ENCODE peak calls at places on chromosomes 1 and 21, in nine cellular contexts. A, X, C, B, W, H, G, Q and P are unnamed samples.
A peak's percentile ranks its signal among the peaks of the same experiment; 100 is the strongest.

GRCh38 chr1:193462629-193463320 is 276.4 kb upstream of the B3GALT2 start:
- DNase-seq in A (no peak), X (no peak), C (no peak), B (no peak), W (peak; percentile 92), H (no peak), G (no peak), Q (no peak), P (no peak)

GRCh38 chr1:78536427-78536826 is 45.7 kb downstream of the PTGFR start:
- DNase-seq in A (no peak), X (no peak), C (no peak), B (no peak), W (no peak), H (no peak), G (no peak), Q (no peak), P (no peak)

GRCh38 chr1:26290416-26291261 is 10.8 kb downstream of the SH3BGRL3 start:
- DNase-seq in A (peak; percentile 70), X (no peak), C (no peak), B (peak; percentile 75), W (no peak), H (no peak), G (no peak), Q (no peak), P (no peak)

GRCh38 chr1:27130798-27131197 is 24.1 kb downstream of the SLC9A1 start:
- DNase-seq in A (no peak), X (no peak), C (no peak), B (no peak), W (no peak), H (no peak), G (no peak), Q (no peak), P (no peak)

GRCh38 chr21:43959231-43960041 is 52.7 kb upstream of the TRAPPC10 start:
- DNase-seq in A (no peak), X (no peak), C (no peak), B (no peak), W (no peak), H (no peak), G (no peak), Q (no peak), P (no peak)

GRCh38 chr1:181508486-181509165 is 25.3 kb downstream of the CACNA1E start:
- DNase-seq in A (no peak), X (no peak), C (no peak), B (no peak), W (no peak), H (no peak), G (no peak), Q (no peak), P (no peak)

GRCh38 chr21:26506951-26507350 is 66.1 kb downstream of the CYYR1 start:
- DNase-seq in A (no peak), X (no peak), C (no peak), B (no peak), W (peak; percentile 18), H (no peak), G (no peak), Q (no peak), P (peak; percentile 64)

GRCh38 chr1:59926381-59927243 is at the start of gene CYP2J2:
- DNase-seq in A (peak; percentile 62), X (peak; percentile 75), C (peak; percentile 89), B (peak; percentile 79), W (peak; percentile 12), H (peak; percentile 3), G (peak; percentile 10), Q (peak; percentile 21), P (peak; percentile 38)

GRCh38 chr1:29906927-29907326 is 670.6 kb downstream of the PTPRU start:
- DNase-seq in A (no peak), X (no peak), C (no peak), B (no peak), W (no peak), H (no peak), G (no peak), Q (no peak), P (no peak)

GRCh38 chr1:29916656-29917369 is 680.5 kb downstream of the PTPRU start:
- DNase-seq in A (no peak), X (no peak), C (no peak), B (no peak), W (no peak), H (no peak), G (no peak), Q (no peak), P (no peak)

GRCh38 chr1:29912413-29912812 is 676.1 kb downstream of the PTPRU start:
- DNase-seq in A (no peak), X (no peak), C (no peak), B (no peak), W (peak; percentile 45), H (no peak), G (peak; percentile 3), Q (no peak), P (no peak)
- TF ChIP-seq CTCF in A (peak; percentile 54), X (no peak), C (no peak), B (no peak), W (peak; percentile 36), H (peak; percentile 38), G (peak; percentile 24), Q (no peak), P (peak; percentile 8)

GRCh38 chr1:151058682-151059341 is 610 bp downstream of the CDC42SE1 start:
- DNase-seq in A (peak; percentile 35), X (no peak), C (peak; percentile 92), B (peak; percentile 85), W (peak; percentile 28), H (no peak), G (no peak), Q (no peak), P (peak; percentile 88)

GRCh38 chr1:151061012-151061401 is 810 bp downstream of the MLLT11 start:
- DNase-seq in A (peak; percentile 74), X (no peak), C (no peak), B (no peak), W (no peak), H (no peak), G (no peak), Q (no peak), P (no peak)

GRCh38 chr1:151061704-151062103 is 1.5 kb downstream of the MLLT11 start:
- DNase-seq in A (no peak), X (no peak), C (no peak), B (no peak), W (no peak), H (no peak), G (no peak), Q (no peak), P (no peak)

GRCh38 chr1:151060241-151061011 is at the start of gene MLLT11:
- DNase-seq in A (peak; percentile 97), X (peak; percentile 66), C (no peak), B (no peak), W (peak; percentile 60), H (peak; percentile 66), G (no peak), Q (no peak), P (peak; percentile 62)

GRCh38 chr1:151059342-151060240 is at the start of gene CDC42SE1:
- DNase-seq in A (peak; percentile 98), X (peak; percentile 84), C (peak; percentile 95), B (peak; percentile 90), W (peak; percentile 87), H (peak; percentile 94), G (peak; percentile 51), Q (peak; percentile 77), P (peak; percentile 85)
- TF ChIP-seq CTCF in A (peak; percentile 99), X (peak; percentile 83), C (no peak), B (peak; percentile 67), W (peak; percentile 60), H (peak; percentile 42), G (peak; percentile 70), Q (peak; percentile 81), P (peak; percentile 88)

DNA sequence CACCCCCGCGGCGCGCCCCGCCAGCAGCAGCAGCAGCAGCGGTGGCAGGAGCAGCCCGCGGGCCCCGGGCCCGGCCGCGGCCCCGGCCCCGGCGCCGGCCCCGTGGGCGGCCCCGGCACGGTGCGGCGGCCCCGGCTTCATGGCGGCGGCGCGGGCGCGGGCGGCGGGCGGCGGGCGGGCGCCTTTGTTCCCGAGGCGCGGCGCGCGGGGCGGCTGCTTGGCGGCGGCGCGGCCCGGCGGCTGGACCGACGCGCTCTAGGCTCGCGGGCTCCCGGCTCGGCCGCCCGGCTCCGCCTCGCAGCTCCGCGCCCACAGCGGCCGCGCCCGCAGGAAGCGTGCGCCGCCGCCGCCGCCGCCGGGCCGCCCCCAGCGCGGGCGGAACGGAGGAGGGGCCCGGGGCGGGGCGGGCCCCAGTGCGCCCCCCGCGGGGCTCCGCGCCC is at the start of gene SDC3:
- DNase-seq in A (no peak), X (no peak), C (no peak), B (no peak), W (peak; percentile 42), H (no peak), G (no peak), Q (no peak), P (peak; percentile 35)
- TF ChIP-seq CTCF in A (no peak), X (no peak), C (no peak), B (no peak), W (no peak), H (no peak), G (no peak), Q (no peak), P (no peak)

DNA sequence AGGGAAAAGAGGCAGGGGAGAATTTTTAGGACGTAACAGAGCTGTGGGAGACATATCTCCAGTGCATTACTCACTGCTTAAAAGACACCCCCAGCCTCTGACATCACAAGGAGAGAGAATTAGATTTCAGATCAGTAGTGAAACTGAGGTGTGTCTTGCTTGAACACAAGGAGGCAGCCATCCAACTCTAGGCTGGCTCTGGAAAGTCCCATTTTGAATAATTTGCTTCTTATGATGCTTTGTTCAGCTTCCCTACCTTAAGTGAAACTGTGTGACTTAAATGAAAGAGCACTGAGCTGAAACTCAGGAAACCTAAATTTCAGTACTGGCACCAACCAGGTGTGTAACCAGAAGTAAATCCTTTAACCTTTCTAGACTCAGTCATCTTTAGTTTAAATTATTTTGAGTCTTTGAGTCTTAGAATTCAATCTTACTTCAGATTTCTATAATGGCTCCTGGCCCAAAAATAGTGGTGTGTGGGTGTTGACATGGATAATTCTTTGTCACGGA is 251.6 kb upstream of the SGIP1 start:
- DNase-seq in A (no peak), X (no peak), C (no peak), B (no peak), W (peak; percentile 91), H (no peak), G (peak; percentile 68), Q (no peak), P (peak; percentile 14)
- TF ChIP-seq CTCF in A (no peak), X (no peak), C (no peak), B (no peak), W (peak; percentile 20), H (peak; percentile 15), G (peak; percentile 36), Q (peak; percentile 35), P (no peak)

DNA sequence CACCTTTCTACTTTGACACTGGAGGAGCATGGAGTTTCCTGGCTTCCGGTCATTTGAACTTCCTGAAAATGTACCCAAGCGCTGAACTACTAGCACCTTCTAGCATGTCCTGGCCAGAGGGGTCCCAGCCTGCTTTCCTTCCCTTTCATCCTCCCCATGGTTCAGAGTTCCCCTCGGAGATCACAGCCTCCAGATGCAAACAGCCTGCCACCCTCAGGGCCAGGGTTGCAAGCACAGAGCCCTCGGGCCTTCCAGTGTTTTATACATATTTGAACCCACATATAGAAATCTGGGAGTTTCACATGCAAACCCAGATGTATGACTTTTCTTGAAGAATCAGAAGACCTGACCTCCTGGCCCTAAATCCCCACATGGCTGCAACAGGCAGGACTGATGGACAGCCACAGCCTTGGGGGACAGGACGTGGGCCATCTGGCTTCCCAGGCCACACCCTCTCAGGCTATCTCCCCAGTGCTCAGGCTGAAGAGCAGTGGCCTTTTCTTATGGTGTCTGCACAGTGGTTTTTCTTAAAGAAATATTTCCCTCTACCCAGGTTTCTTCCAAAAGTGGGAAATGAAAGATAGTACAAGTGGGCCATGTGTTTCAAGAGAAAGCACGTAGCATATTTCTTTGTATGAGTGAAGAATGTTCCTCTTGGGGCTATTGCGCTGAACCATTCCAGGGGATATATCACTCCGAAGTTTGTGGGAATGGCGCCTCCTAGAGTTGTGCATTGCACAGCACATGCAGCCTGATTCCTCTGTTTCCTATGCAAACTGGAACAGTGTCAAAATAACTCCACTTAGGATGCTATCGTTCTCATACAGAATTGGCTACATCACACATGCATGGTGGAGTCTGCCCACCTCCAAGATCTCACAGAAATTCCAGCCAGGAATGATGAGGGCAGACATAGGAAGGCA is 232.0 kb upstream of the VAMP3 start:
- DNase-seq in A (peak; percentile 51), X (no peak), C (no peak), B (no peak), W (no peak), H (no peak), G (no peak), Q (no peak), P (no peak)
- TF ChIP-seq CTCF in A (peak; percentile 38), X (no peak), C (no peak), B (no peak), W (no peak), H (no peak), G (no peak), Q (no peak), P (no peak)